ENCODE peak calls at places on chromosome X, in five cellular contexts. One of them, this sample, is unnamed.

GRCh38 chrX:11100281-11101035 is 10.7 kb upstream of the HCCS start:
- DNase-seq in osteocyte: no peak
- DNase-seq in GM12865: no peak
- DNase-seq in esophagus squamous epithelium: no peak
- DNase-seq in neural progenitor cell: peak
- DNase-seq in this sample: no peak

GRCh38 chrX:120302434-120302833 is 8.8 kb downstream of the TMEM255A start:
- DNase-seq in osteocyte: no peak
- DNase-seq in neural progenitor cell: peak
- DNase-seq in GM12865: peak
- DNase-seq in esophagus squamous epithelium: no peak
- DNase-seq in this sample: no peak

GRCh38 chrX:40420899-40421729 is 159.7 kb upstream of the ATP6AP2 start:
- DNase-seq in osteocyte: no peak
- DNase-seq in neural progenitor cell: peak
- DNase-seq in esophagus squamous epithelium: no peak
- DNase-seq in GM12865: peak
- DNase-seq in this sample: no peak

GRCh38 chrX:114581528-114582263 is 2.2 kb upstream of the HTR2C start:
- DNase-seq in neural progenitor cell: peak
- DNase-seq in GM12865: no peak
- DNase-seq in osteocyte: no peak
- DNase-seq in esophagus squamous epithelium: no peak
- DNase-seq in this sample: no peak

GRCh38 chrX:1484638-1485019 is 31.9 kb upstream of the ASMTL start:
- DNase-seq in esophagus squamous epithelium: no peak
- DNase-seq in GM12865: peak
- DNase-seq in neural progenitor cell: no peak
- DNase-seq in osteocyte: no peak
- DNase-seq in this sample: no peak

GRCh38 chrX:154121961-154122360 is 22.1 kb upstream of the OPN1LW start:
- DNase-seq in GM12865: no peak
- DNase-seq in osteocyte: no peak
- DNase-seq in neural progenitor cell: no peak
- DNase-seq in esophagus squamous epithelium: no peak
- DNase-seq in this sample: no peak

GRCh38 chrX:133726211-133726630 is 259.2 kb downstream of the GPC3 start:
- DNase-seq in neural progenitor cell: no peak
- DNase-seq in osteocyte: no peak
- DNase-seq in esophagus squamous epithelium: no peak
- DNase-seq in GM12865: no peak
- DNase-seq in this sample: no peak

GRCh38 chrX:117990438-117990837 is 126.2 kb downstream of the KLHL13 start:
- DNase-seq in GM12865: no peak
- DNase-seq in esophagus squamous epithelium: no peak
- DNase-seq in neural progenitor cell: no peak
- DNase-seq in osteocyte: no peak
- DNase-seq in this sample: no peak

GRCh38 chrX:65610040-65610439 is 57.4 kb upstream of the MSN start:
- DNase-seq in neural progenitor cell: no peak
- DNase-seq in GM12865: no peak
- DNase-seq in osteocyte: no peak
- DNase-seq in esophagus squamous epithelium: no peak
- DNase-seq in this sample: no peak

GRCh38 chrX:3143043-3143799 is 102.0 kb downstream of the ARSF start:
- DNase-seq in GM12865: peak
- DNase-seq in osteocyte: no peak
- DNase-seq in neural progenitor cell: no peak
- DNase-seq in esophagus squamous epithelium: no peak
- DNase-seq in this sample: no peak

GRCh38 chrX:130147631-130148030 is 18.0 kb downstream of the AIFM1 start:
- DNase-seq in esophagus squamous epithelium: no peak
- DNase-seq in GM12865: no peak
- DNase-seq in neural progenitor cell: no peak
- DNase-seq in osteocyte: no peak
- DNase-seq in this sample: no peak

GRCh38 chrX:13938053-13938765 is 91.5 kb downstream of the GEMIN8 start:
- DNase-seq in osteocyte: no peak
- DNase-seq in neural progenitor cell: peak
- DNase-seq in GM12865: peak
- DNase-seq in esophagus squamous epithelium: no peak
- DNase-seq in this sample: no peak

GRCh38 chrX:129139837-129140679 is 383.2 kb downstream of the SMARCA1 start:
- DNase-seq in osteocyte: no peak
- DNase-seq in GM12865: no peak
- DNase-seq in neural progenitor cell: no peak
- DNase-seq in esophagus squamous epithelium: no peak
- DNase-seq in this sample: no peak

GRCh38 chrX:107731831-107732502 is 43.6 kb downstream of the TSC22D3 start:
- DNase-seq in neural progenitor cell: peak
- DNase-seq in GM12865: no peak
- DNase-seq in osteocyte: peak
- DNase-seq in esophagus squamous epithelium: peak
- DNase-seq in this sample: no peak

GRCh38 chrX:68936608-68937007 is 107.8 kb downstream of the EFNB1 start:
- DNase-seq in neural progenitor cell: no peak
- DNase-seq in esophagus squamous epithelium: no peak
- DNase-seq in GM12865: no peak
- DNase-seq in osteocyte: no peak
- DNase-seq in this sample: no peak

DNA sequence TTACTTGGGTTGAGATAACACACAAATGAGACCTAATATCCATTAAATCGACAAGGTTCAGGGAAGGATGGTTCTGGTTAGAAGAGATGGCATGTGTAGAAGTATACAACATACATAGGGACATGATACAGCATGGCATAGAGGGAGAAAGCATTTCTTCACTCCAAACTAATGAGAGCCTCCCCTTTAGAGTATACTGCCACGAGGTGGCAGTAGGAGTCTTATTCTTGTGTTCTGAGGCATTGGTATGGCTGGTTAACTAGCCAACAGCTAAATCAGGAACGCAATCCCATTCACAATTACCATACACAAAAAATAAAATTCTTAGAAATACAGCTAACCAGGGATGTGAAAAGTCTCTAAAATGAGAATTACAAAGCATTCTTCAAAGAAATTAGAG is 29.1 kb upstream of the TRO start:
- DNase-seq in GM12865: peak
- DNase-seq in neural progenitor cell: peak
- DNase-seq in esophagus squamous epithelium: no peak
- DNase-seq in osteocyte: no peak
- DNase-seq in this sample: no peak
- TF ChIP-seq CTCF in GM12865: peak
- TF ChIP-seq CTCF in neural progenitor cell: peak
- TF ChIP-seq CTCF in esophagus squamous epithelium: peak
- TF ChIP-seq CTCF in osteocyte: peak
- TF ChIP-seq CTCF in this sample: peak

GRCh38 chrX:20680998-20681397 is 414.3 kb upstream of the RPS6KA3 start:
- DNase-seq in osteocyte: no peak
- DNase-seq in neural progenitor cell: no peak
- DNase-seq in GM12865: no peak
- DNase-seq in esophagus squamous epithelium: no peak
- DNase-seq in this sample: no peak
- TF ChIP-seq CTCF in osteocyte: no peak
- TF ChIP-seq CTCF in neural progenitor cell: peak
- TF ChIP-seq CTCF in GM12865: no peak
- TF ChIP-seq CTCF in esophagus squamous epithelium: no peak
- TF ChIP-seq CTCF in this sample: peak

DNA sequence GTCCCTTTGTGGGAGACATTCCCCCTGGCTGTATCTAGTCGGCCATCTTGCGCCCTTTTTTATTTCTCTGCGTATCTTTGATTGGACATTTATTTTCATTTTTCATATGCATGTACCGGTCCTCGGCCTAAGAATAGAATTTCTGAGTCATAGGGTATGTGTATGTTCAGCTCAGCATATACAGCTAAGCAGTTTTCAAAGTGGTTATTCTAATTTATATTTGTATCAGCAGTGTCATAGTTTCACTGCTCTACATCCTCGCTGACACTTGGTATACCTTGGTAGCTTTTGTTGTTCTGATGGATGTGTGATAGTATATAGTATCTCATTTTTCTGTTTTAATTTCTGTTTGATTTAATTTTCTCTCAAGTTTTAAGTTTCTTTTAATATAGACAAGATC is 38.7 kb downstream of the BEX3 start:
- DNase-seq in GM12865: no peak
- DNase-seq in esophagus squamous epithelium: no peak
- DNase-seq in neural progenitor cell: no peak
- DNase-seq in osteocyte: no peak
- DNase-seq in this sample: no peak
- TF ChIP-seq CTCF in GM12865: no peak
- TF ChIP-seq CTCF in esophagus squamous epithelium: no peak
- TF ChIP-seq CTCF in neural progenitor cell: no peak
- TF ChIP-seq CTCF in osteocyte: no peak
- TF ChIP-seq CTCF in this sample: no peak

DNA sequence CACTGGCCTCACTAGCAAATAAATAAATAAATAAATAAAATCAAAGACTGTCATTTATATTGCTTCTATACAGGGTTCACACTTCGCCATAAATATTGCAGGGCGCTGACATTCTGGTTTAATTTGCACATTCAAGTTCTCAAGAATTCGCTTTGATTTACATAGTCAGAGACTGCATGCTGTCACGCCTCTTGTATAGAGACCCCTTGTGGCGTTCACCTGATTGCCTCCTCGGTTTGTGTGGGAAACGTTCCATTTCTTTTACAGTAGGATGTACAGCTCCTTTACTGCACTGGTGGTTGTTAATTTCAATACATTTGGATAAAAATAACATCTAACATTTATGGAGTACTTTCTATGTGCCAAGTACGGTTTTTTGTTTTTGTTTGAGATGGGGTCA is 71.3 kb upstream of the ADGRG2 start:
- DNase-seq in esophagus squamous epithelium: no peak
- DNase-seq in neural progenitor cell: no peak
- DNase-seq in GM12865: no peak
- DNase-seq in osteocyte: no peak
- DNase-seq in this sample: no peak
- TF ChIP-seq CTCF in esophagus squamous epithelium: no peak
- TF ChIP-seq CTCF in neural progenitor cell: peak
- TF ChIP-seq CTCF in GM12865: no peak
- TF ChIP-seq CTCF in osteocyte: no peak
- TF ChIP-seq CTCF in this sample: no peak

GRCh38 chrX:93259029-93259428 is 414.3 kb downstream of the NAP1L3 start:
- DNase-seq in esophagus squamous epithelium: no peak
- DNase-seq in neural progenitor cell: no peak
- DNase-seq in osteocyte: no peak
- DNase-seq in GM12865: no peak
- DNase-seq in this sample: no peak
- TF ChIP-seq CTCF in esophagus squamous epithelium: no peak
- TF ChIP-seq CTCF in neural progenitor cell: peak
- TF ChIP-seq CTCF in osteocyte: no peak
- TF ChIP-seq CTCF in GM12865: no peak
- TF ChIP-seq CTCF in this sample: no peak

DNA sequence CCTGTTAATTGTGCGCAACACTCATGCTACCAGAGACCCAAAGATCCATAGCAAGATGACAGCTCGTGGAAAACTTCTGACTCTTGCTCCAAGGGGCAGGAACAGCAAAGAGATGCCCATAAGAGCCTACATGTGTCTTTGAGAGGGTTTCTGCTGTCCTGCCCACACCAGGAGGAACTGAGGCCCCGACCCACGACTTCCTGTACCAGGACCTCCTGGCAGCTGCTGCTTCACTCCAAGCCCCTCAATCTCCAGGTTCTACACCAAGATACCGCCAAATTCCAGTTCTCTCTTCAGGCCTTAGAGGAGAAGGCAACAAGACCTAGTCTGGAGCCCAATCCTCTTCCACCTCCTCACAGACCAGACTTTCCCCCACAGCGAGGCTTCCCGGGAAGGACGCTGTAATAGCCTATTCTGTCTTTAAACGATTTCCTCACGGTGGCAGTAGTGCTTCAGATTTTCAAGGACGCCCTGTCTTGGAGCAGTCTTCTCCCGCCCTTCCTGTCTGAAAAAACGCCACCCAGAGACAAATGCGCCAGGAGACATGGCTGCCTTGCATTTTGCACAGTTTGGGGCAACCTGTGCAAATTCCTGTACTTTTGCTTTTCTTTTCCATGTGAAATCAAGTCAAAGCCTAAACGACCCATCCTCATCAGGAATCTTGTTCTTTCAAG is 230.2 kb upstream of the STK26 start:
- DNase-seq in esophagus squamous epithelium: peak
- DNase-seq in GM12865: peak
- DNase-seq in neural progenitor cell: no peak
- DNase-seq in osteocyte: no peak
- DNase-seq in this sample: no peak
- TF ChIP-seq CTCF in esophagus squamous epithelium: peak
- TF ChIP-seq CTCF in GM12865: no peak
- TF ChIP-seq CTCF in neural progenitor cell: no peak
- TF ChIP-seq CTCF in osteocyte: no peak
- TF ChIP-seq CTCF in this sample: no peak

DNA sequence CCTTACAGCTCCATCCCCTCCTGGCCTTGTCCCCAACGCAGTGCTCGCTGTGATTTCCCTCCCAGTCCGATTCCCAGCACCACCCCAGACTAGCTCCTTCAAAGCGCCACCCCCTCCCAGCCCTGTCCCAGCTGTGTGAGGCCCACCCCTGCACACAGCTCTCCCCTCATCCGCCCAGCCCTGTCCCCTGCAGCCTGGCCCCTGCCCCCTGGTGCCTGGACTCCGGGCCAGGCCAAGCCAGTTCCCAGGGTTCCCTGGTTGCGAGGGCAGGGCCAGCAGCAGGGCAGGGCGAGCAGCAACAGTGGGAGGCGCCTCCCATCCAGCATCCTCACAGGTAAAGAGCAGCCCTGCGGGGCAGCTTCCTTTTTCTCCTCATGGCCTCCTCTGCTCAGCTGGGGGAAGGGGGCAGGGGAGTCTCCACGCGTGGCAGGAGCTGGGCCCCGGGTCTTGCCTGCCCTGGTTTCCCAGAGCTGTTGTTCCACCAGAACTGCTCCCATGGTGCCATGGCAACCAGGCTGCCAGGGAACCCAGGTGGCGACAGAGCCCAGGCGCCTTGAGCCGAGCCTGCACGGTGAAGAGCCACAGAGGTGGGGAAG is 24.8 kb downstream of the IQSEC2 start:
- DNase-seq in GM12865: no peak
- DNase-seq in osteocyte: no peak
- DNase-seq in neural progenitor cell: peak
- DNase-seq in esophagus squamous epithelium: no peak
- DNase-seq in this sample: no peak
- TF ChIP-seq CTCF in GM12865: no peak
- TF ChIP-seq CTCF in osteocyte: no peak
- TF ChIP-seq CTCF in neural progenitor cell: no peak
- TF ChIP-seq CTCF in esophagus squamous epithelium: no peak
- TF ChIP-seq CTCF in this sample: no peak

DNA sequence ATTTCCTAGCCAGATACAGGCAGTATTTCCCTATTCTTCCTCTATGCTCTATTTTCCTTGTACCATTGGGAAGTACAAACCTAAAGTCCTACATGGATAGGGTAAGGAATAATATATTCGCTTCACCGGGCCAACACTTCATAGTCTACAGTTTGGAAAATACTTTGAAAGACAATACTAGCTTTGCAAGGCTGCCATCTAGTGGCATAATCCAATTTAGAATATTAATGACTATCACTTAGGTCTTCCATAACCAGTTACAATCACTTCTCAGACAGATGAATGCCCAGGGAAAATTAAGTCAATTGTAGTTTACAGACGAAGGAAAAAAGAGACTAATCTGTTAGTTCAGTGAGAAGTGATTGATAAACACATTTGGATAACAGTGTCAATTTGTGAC is 141.0 kb upstream of the FAM47C start:
- DNase-seq in GM12865: peak
- DNase-seq in neural progenitor cell: peak
- DNase-seq in osteocyte: no peak
- DNase-seq in esophagus squamous epithelium: no peak
- DNase-seq in this sample: no peak
- TF ChIP-seq CTCF in GM12865: no peak
- TF ChIP-seq CTCF in neural progenitor cell: peak
- TF ChIP-seq CTCF in osteocyte: peak
- TF ChIP-seq CTCF in esophagus squamous epithelium: peak
- TF ChIP-seq CTCF in this sample: peak

GRCh38 chrX:7552758-7553157 is 290.2 kb upstream of the VCX start:
- DNase-seq in GM12865: no peak
- DNase-seq in esophagus squamous epithelium: no peak
- DNase-seq in neural progenitor cell: no peak
- DNase-seq in osteocyte: no peak
- DNase-seq in this sample: no peak
- TF ChIP-seq CTCF in GM12865: no peak
- TF ChIP-seq CTCF in esophagus squamous epithelium: no peak
- TF ChIP-seq CTCF in neural progenitor cell: peak
- TF ChIP-seq CTCF in osteocyte: peak
- TF ChIP-seq CTCF in this sample: peak